ENCODE peak calls at places on chromosome 13, in seven cellular contexts. I is GM23338, S is neural progenitor cell, X is SK-N-SH, Z is MM.1S, B is HCT116, H is OCI-LY7. N is an unnamed sample.

GRCh38 chr13:109454167-109454917 is 332.0 kb downstream of the IRS2 start:
- DNase-seq in I (no peak), S (no peak), X (no peak), Z (no peak), B (no peak), H (no peak), N (no peak)

GRCh38 chr13:20780318-20780717 is 6.6 kb upstream of the EEF1AKMT1 start:
- DNase-seq in I (no peak), S (no peak), X (no peak), Z (no peak), B (no peak), H (no peak), N (no peak)

GRCh38 chr13:24650157-24650556 is 30.1 kb upstream of the ATP12A start:
- DNase-seq in I (no peak), S (no peak), X (peak), Z (no peak), B (no peak), H (no peak), N (no peak)

GRCh38 chr13:107715496-107715895 is 499.8 kb downstream of the LIG4 start:
- DNase-seq in I (no peak), S (no peak), X (no peak), Z (no peak), B (no peak), H (no peak), N (no peak)

GRCh38 chr13:28618595-28618994 is 40.3 kb upstream of the POMP start:
- DNase-seq in I (no peak), S (no peak), X (peak), Z (no peak), B (no peak), H (no peak), N (no peak)

GRCh38 chr13:101649490-101650126 is 197.1 kb downstream of the ITGBL1 start:
- DNase-seq in I (no peak), S (no peak), X (no peak), Z (no peak), B (no peak), H (no peak), N (peak)

GRCh38 chr13:24212674-24213073 is 52.2 kb downstream of the SPATA13 start:
- DNase-seq in I (peak), S (no peak), X (no peak), Z (no peak), B (no peak), H (no peak), N (no peak)

GRCh38 chr13:94154362-94154761 is 325.1 kb downstream of the DCT start:
- DNase-seq in I (no peak), S (no peak), X (no peak), Z (no peak), B (no peak), H (no peak), N (no peak)

GRCh38 chr13:30108913-30109237 is 198.5 kb downstream of the KATNAL1 start:
- DNase-seq in I (no peak), S (no peak), X (no peak), Z (no peak), B (no peak), H (no peak), N (peak)

GRCh38 chr13:39886336-39886735 is 230.9 kb downstream of the COG6 start:
- DNase-seq in I (no peak), S (no peak), X (no peak), Z (no peak), B (no peak), H (no peak), N (no peak)
- TF ChIP-seq EZH2phosphoT487 in I (no peak), S (no peak), X (no peak), Z (no peak), B (no peak), H (no peak), N (no peak)

GRCh38 chr13:34031629-34032028 is 213.7 kb downstream of the RFC3 start:
- DNase-seq in I (no peak), S (no peak), X (no peak), Z (no peak), B (no peak), H (no peak), N (no peak)

GRCh38 chr13:34034411-34034810 is 216.5 kb downstream of the RFC3 start:
- DNase-seq in I (no peak), S (no peak), X (no peak), Z (no peak), B (no peak), H (no peak), N (no peak)

GRCh38 chr13:34028496-34029442 is 210.8 kb downstream of the RFC3 start:
- DNase-seq in I (no peak), S (no peak), X (no peak), Z (no peak), B (no peak), H (no peak), N (no peak)

GRCh38 chr13:34035178-34035577 is 217.2 kb downstream of the RFC3 start:
- DNase-seq in I (no peak), S (no peak), X (no peak), Z (no peak), B (no peak), H (no peak), N (no peak)

GRCh38 chr13:34030782-34031181 is 212.8 kb downstream of the RFC3 start:
- DNase-seq in I (no peak), S (no peak), X (no peak), Z (no peak), B (no peak), H (no peak), N (no peak)
- H3K4me3 ChIP-seq in I (no peak), S (no peak), X (no peak), Z (no peak), B (no peak), H (no peak), N (no peak)

DNA sequence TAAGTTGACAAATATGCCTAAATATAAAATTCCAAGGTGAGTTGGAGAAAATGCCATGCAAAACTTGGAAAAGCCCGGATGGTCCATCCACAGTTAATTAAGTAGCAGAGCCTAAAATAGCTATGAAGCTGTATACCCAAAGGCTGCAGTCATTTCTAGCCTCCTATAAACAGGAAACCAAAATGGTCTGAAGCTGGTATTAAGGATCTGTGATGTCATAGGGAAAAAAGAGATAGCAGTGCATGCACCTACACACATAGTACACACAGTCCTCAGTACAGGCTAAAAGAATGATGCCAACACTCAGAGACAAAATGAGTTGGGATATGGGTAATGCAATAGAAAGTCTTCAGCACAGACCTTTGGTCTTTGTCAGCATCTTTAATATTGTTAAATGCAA is 736.9 kb downstream of the EFNB2 start:
- DNase-seq in I (no peak), S (no peak), X (no peak), Z (no peak), B (no peak), H (no peak), N (no peak)
- TF ChIP-seq EZH2phosphoT487 in I (no peak), S (no peak), X (no peak), Z (no peak), B (no peak), H (no peak), N (no peak)

DNA sequence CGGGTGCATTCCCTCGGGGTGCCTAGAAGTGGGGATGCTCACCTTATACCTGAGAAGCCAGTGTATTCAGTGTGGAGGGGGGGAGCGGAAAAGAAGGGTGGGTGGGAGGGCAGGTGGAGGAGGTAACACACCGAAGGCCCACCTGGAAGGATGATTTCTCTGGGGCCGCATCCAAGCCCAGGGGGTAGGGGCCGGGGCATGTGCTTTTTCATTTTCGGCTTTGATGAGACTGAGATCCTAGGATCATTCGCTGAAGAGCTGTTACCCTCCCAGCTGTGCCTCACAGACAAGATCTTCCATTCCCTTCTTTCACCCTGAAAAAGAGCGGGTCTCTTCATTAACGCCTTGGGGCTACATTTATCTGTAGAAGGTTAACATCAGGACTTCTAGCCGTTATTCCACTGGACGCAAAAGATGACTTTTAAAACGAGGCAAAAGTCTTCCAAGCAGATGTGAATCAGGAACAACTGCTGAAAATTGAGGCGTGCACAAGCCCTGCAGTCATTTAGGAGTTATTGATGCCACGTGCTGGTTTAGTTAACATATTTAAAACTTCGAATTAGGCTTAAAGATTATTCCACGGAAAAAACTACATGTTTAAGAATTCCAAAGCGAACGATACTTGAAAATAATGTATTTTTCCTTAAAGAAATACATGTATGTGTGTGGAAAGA is 1.1 kb downstream of the LMO7 start:
- DNase-seq in I (peak), S (no peak), X (peak), Z (no peak), B (no peak), H (no peak), N (no peak)
- H3K4me3 ChIP-seq in I (peak), S (peak), X (peak), Z (peak), B (peak), H (peak), N (peak)

DNA sequence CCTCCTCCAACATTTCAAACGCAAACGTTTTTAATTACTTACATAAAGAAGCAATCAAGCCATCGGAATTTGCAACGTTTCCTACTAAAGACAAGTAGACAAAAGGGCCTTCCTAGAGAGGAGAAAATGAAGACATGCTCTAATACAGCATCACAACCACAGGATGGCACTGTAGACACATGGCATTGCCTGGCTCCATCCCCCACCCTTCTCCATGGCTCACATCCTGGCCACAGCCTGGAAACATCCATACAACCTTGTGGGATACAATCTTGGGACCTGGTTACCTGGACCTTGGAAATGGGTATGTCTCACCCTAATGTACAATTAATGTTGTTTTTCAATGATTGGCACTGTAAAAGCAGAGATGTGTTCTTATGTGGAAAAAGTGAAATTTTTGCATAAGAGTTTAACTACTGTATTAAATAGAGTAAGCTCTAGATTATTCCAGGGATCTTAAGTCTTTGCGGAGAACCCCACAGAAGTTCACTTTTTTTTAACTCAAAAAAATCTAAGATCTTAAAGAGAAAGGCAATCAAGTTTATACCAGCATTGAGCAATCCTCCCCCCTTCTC is 21.5 kb downstream of the EBPL start:
- DNase-seq in I (peak), S (peak), X (peak), Z (peak), B (peak), H (peak), N (peak)
- TF ChIP-seq EZH2phosphoT487 in I (no peak), S (no peak), X (no peak), Z (no peak), B (no peak), H (no peak), N (no peak)

GRCh38 chr13:112068531-112069062 is 1.6 kb downstream of the SOX1 start:
- DNase-seq in I (no peak), S (peak), X (no peak), Z (no peak), B (no peak), H (no peak), N (no peak)

GRCh38 chr13:112067121-112067741 is at the start of gene SOX1:
- DNase-seq in I (peak), S (peak), X (no peak), Z (no peak), B (no peak), H (no peak), N (no peak)

GRCh38 chr13:112069727-112070300 is 2.9 kb downstream of the SOX1 start:
- DNase-seq in I (no peak), S (peak), X (no peak), Z (no peak), B (no peak), H (no peak), N (no peak)

GRCh38 chr13:112067871-112068305 is 939 bp downstream of the SOX1 start:
- DNase-seq in I (peak), S (peak), X (no peak), Z (no peak), B (no peak), H (no peak), N (no peak)

DNA sequence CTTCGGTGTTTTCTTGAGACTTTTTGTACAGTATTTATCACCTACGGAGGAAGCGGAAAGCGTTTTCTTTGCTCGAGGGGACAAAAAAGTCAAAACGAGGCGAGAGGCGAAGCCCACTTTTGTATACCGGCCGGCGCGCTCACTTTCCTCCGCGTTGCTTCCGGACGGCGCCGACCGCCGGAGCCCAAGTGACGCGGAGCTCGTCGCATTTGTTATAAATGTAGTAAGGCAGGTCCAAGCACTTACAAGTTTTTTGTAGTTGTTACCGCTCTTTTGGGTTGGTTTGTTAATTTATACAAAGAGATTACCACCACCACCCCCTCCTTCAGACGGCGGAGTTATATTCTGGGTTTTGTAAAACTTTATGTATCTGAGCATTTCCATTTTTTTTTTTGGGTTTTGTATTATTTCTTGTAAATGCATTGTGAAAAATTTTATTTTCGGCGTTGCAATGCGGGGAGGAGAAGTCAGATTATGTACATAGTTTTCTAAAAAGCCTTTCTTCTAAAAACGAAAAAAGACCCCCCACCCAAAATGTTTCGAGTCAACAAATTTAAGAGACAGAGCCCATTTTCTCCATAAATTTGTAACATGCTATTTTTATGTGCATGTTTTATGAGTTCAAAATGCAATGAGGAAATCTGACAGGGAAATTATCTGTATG is 2.2 kb downstream of the SOX1 start:
- DNase-seq in I (no peak), S (peak), X (no peak), Z (no peak), B (no peak), H (no peak), N (no peak)
- H3K4me3 ChIP-seq in I (peak), S (peak), X (no peak), Z (no peak), B (no peak), H (no peak), N (no peak)

DNA sequence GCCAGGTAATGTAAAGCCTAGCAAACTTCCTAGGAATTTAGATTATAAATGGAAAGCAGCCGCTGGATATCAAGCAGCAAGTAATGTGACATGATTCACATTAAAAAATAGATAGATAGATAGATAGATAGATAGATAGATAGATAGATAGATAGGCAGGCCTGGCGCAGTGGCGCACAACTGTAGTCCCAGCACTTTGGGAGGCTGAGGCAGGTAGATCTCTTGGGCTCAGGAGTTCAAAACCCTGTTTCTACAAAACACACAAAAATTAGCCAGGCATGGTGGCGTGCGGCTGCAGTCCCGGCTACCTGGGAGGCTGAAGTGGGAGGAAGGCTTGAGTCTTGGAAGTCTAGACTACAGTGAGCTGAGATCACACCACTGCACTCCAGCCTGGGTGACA is 236.9 kb downstream of the SLITRK6 start:
- DNase-seq in I (no peak), S (no peak), X (no peak), Z (no peak), B (no peak), H (no peak), N (no peak)
- TF ChIP-seq EZH2phosphoT487 in I (no peak), S (no peak), X (no peak), Z (no peak), B (no peak), H (no peak), N (no peak)

GRCh38 chr13:44307844-44308243 is 65.8 kb upstream of the SERP2 start:
- DNase-seq in I (no peak), S (no peak), X (no peak), Z (no peak), B (peak), H (no peak), N (no peak)
- H3K4me3 ChIP-seq in I (no peak), S (no peak), X (no peak), Z (no peak), B (no peak), H (no peak), N (no peak)

DNA sequence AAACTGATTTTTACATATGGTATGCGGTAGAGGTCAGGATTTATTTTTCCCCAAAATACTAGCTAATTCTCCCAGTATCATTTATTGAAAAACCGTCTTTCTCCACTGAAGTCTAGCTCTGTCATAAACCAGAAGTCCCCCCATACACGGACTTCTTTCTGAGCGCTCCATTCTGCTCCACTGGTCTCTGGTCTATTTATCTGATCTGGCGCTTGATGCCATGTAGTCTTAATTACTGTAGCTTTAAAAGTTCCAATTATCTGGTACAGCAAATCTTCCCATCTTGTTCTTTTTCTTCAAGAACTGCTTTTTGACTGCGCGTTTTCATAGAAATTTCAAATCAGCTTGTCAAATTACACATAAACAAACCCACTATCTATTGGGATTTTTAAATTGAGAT is 13.7 kb downstream of the DCUN1D2 start:
- DNase-seq in I (no peak), S (no peak), X (peak), Z (no peak), B (no peak), H (no peak), N (no peak)
- TF ChIP-seq EZH2phosphoT487 in I (no peak), S (no peak), X (no peak), Z (no peak), B (no peak), H (no peak), N (no peak)